ENCODE peak calls at places on chromosomes 5 and 9, in five cellular contexts. One of them, this sample, is unnamed.

GRCh38 chr5:170408189-170408588 is 19.0 kb upstream of the KCNMB1 start:
- DNase-seq in activated T-cell treated with anti-CD3 and anti-CD28 coated beads, Interleukin-2, amount 50 U/mL, for 72 hours: no peak
- DNase-seq in activated CD4-positive, CD25-positive, alpha-beta regulatory T cell: no peak
- DNase-seq in KBM-7: no peak
- DNase-seq in mesendoderm: peak
- DNase-seq in this sample: no peak

GRCh38 chr9:111271481-111272080 is 58.4 kb downstream of the OR2K2 start:
- DNase-seq in activated CD4-positive, CD25-positive, alpha-beta regulatory T cell: no peak
- DNase-seq in activated T-cell treated with anti-CD3 and anti-CD28 coated beads, Interleukin-2, amount 50 U/mL, for 72 hours: no peak
- DNase-seq in KBM-7: no peak
- DNase-seq in mesendoderm: no peak
- DNase-seq in this sample: no peak

GRCh38 chr9:101582593-101582992 is 12.2 kb downstream of the PPP3R2 start:
- DNase-seq in mesendoderm: no peak
- DNase-seq in activated T-cell treated with anti-CD3 and anti-CD28 coated beads, Interleukin-2, amount 50 U/mL, for 72 hours: no peak
- DNase-seq in KBM-7: no peak
- DNase-seq in activated CD4-positive, CD25-positive, alpha-beta regulatory T cell: no peak
- DNase-seq in this sample: no peak

GRCh38 chr5:61450880-61451279 is 118.8 kb downstream of the ZSWIM6 start:
- DNase-seq in mesendoderm: no peak
- DNase-seq in activated T-cell treated with anti-CD3 and anti-CD28 coated beads, Interleukin-2, amount 50 U/mL, for 72 hours: no peak
- DNase-seq in KBM-7: no peak
- DNase-seq in activated CD4-positive, CD25-positive, alpha-beta regulatory T cell: no peak
- DNase-seq in this sample: peak

GRCh38 chr5:125310749-125311148 is 564.3 kb upstream of the ZNF608 start:
- DNase-seq in activated CD4-positive, CD25-positive, alpha-beta regulatory T cell: no peak
- DNase-seq in KBM-7: no peak
- DNase-seq in activated T-cell treated with anti-CD3 and anti-CD28 coated beads, Interleukin-2, amount 50 U/mL, for 72 hours: no peak
- DNase-seq in mesendoderm: no peak
- DNase-seq in this sample: no peak

GRCh38 chr5:27608992-27609391 is 570.6 kb upstream of the CDH9 start:
- DNase-seq in activated T-cell treated with anti-CD3 and anti-CD28 coated beads, Interleukin-2, amount 50 U/mL, for 72 hours: no peak
- DNase-seq in KBM-7: no peak
- DNase-seq in mesendoderm: no peak
- DNase-seq in activated CD4-positive, CD25-positive, alpha-beta regulatory T cell: no peak
- DNase-seq in this sample: no peak

GRCh38 chr5:169583101-169583423 is 511 bp upstream of the SPDL1 start:
- DNase-seq in activated CD4-positive, CD25-positive, alpha-beta regulatory T cell: no peak
- DNase-seq in mesendoderm: no peak
- DNase-seq in activated T-cell treated with anti-CD3 and anti-CD28 coated beads, Interleukin-2, amount 50 U/mL, for 72 hours: no peak
- DNase-seq in KBM-7: no peak
- DNase-seq in this sample: no peak

GRCh38 chr9:130453487-130453886 is 8.7 kb downstream of the ASS1 start:
- DNase-seq in KBM-7: no peak
- DNase-seq in activated T-cell treated with anti-CD3 and anti-CD28 coated beads, Interleukin-2, amount 50 U/mL, for 72 hours: no peak
- DNase-seq in activated CD4-positive, CD25-positive, alpha-beta regulatory T cell: no peak
- DNase-seq in mesendoderm: no peak
- DNase-seq in this sample: peak

GRCh38 chr9:72733896-72734295 is 212.5 kb downstream of the TMC1 start:
- DNase-seq in activated CD4-positive, CD25-positive, alpha-beta regulatory T cell: no peak
- DNase-seq in KBM-7: no peak
- DNase-seq in mesendoderm: no peak
- DNase-seq in activated T-cell treated with anti-CD3 and anti-CD28 coated beads, Interleukin-2, amount 50 U/mL, for 72 hours: no peak
- DNase-seq in this sample: no peak

GRCh38 chr9:97600531-97601227 is 32.5 kb downstream of the TSTD2 start:
- DNase-seq in KBM-7: no peak
- DNase-seq in mesendoderm: no peak
- DNase-seq in activated CD4-positive, CD25-positive, alpha-beta regulatory T cell: no peak
- DNase-seq in activated T-cell treated with anti-CD3 and anti-CD28 coated beads, Interleukin-2, amount 50 U/mL, for 72 hours: no peak
- DNase-seq in this sample: no peak

GRCh38 chr5:98865690-98866089 is 63.1 kb downstream of the CHD1 start:
- DNase-seq in mesendoderm: no peak
- DNase-seq in KBM-7: no peak
- DNase-seq in activated T-cell treated with anti-CD3 and anti-CD28 coated beads, Interleukin-2, amount 50 U/mL, for 72 hours: no peak
- DNase-seq in activated CD4-positive, CD25-positive, alpha-beta regulatory T cell: no peak
- DNase-seq in this sample: no peak

GRCh38 chr5:177312649-177313181 is 1.0 kb upstream of the MXD3 start:
- DNase-seq in activated CD4-positive, CD25-positive, alpha-beta regulatory T cell: no peak
- DNase-seq in KBM-7: peak
- DNase-seq in activated T-cell treated with anti-CD3 and anti-CD28 coated beads, Interleukin-2, amount 50 U/mL, for 72 hours: peak
- DNase-seq in mesendoderm: peak
- DNase-seq in this sample: no peak

GRCh38 chr9:134532084-134532483 is 109.5 kb upstream of the COL5A1 start:
- DNase-seq in activated T-cell treated with anti-CD3 and anti-CD28 coated beads, Interleukin-2, amount 50 U/mL, for 72 hours: no peak
- DNase-seq in KBM-7: no peak
- DNase-seq in mesendoderm: no peak
- DNase-seq in activated CD4-positive, CD25-positive, alpha-beta regulatory T cell: no peak
- DNase-seq in this sample: no peak

GRCh38 chr5:125295405-125295872 is 549.0 kb upstream of the ZNF608 start:
- DNase-seq in activated T-cell treated with anti-CD3 and anti-CD28 coated beads, Interleukin-2, amount 50 U/mL, for 72 hours: no peak
- DNase-seq in activated CD4-positive, CD25-positive, alpha-beta regulatory T cell: no peak
- DNase-seq in mesendoderm: no peak
- DNase-seq in KBM-7: no peak
- DNase-seq in this sample: no peak

GRCh38 chr5:76457685-76458491 is 54.8 kb downstream of the IQGAP2 start:
- DNase-seq in activated CD4-positive, CD25-positive, alpha-beta regulatory T cell: no peak
- DNase-seq in KBM-7: peak
- DNase-seq in mesendoderm: peak
- DNase-seq in activated T-cell treated with anti-CD3 and anti-CD28 coated beads, Interleukin-2, amount 50 U/mL, for 72 hours: no peak
- DNase-seq in this sample: no peak

GRCh38 chr9:87494970-87495471 is 2.6 kb upstream of the DAPK1 start:
- DNase-seq in KBM-7: peak
- DNase-seq in mesendoderm: no peak
- DNase-seq in activated CD4-positive, CD25-positive, alpha-beta regulatory T cell: no peak
- DNase-seq in activated T-cell treated with anti-CD3 and anti-CD28 coated beads, Interleukin-2, amount 50 U/mL, for 72 hours: no peak
- DNase-seq in this sample: no peak

GRCh38 chr9:89880721-89881120 is 275.9 kb downstream of the GADD45G start:
- DNase-seq in activated T-cell treated with anti-CD3 and anti-CD28 coated beads, Interleukin-2, amount 50 U/mL, for 72 hours: no peak
- DNase-seq in mesendoderm: no peak
- DNase-seq in activated CD4-positive, CD25-positive, alpha-beta regulatory T cell: no peak
- DNase-seq in KBM-7: no peak
- DNase-seq in this sample: no peak

GRCh38 chr5:93626801-93627200 is 43.8 kb downstream of the NR2F1 start:
- DNase-seq in KBM-7: no peak
- DNase-seq in activated T-cell treated with anti-CD3 and anti-CD28 coated beads, Interleukin-2, amount 50 U/mL, for 72 hours: no peak
- DNase-seq in mesendoderm: no peak
- DNase-seq in activated CD4-positive, CD25-positive, alpha-beta regulatory T cell: no peak
- DNase-seq in this sample: no peak

GRCh38 chr5:34970552-34970951 is 41.2 kb downstream of the DNAJC21 start:
- DNase-seq in activated CD4-positive, CD25-positive, alpha-beta regulatory T cell: no peak
- DNase-seq in activated T-cell treated with anti-CD3 and anti-CD28 coated beads, Interleukin-2, amount 50 U/mL, for 72 hours: no peak
- DNase-seq in KBM-7: no peak
- DNase-seq in mesendoderm: no peak
- DNase-seq in this sample: no peak

GRCh38 chr5:169742773-169743296 is 105.8 kb downstream of the DOCK2 start:
- DNase-seq in activated T-cell treated with anti-CD3 and anti-CD28 coated beads, Interleukin-2, amount 50 U/mL, for 72 hours: no peak
- DNase-seq in mesendoderm: no peak
- DNase-seq in activated CD4-positive, CD25-positive, alpha-beta regulatory T cell: no peak
- DNase-seq in KBM-7: no peak
- DNase-seq in this sample: no peak

GRCh38 chr5:92265804-92266203 is 882.7 kb upstream of the ARRDC3 start:
- DNase-seq in mesendoderm: no peak
- DNase-seq in activated CD4-positive, CD25-positive, alpha-beta regulatory T cell: no peak
- DNase-seq in KBM-7: no peak
- DNase-seq in activated T-cell treated with anti-CD3 and anti-CD28 coated beads, Interleukin-2, amount 50 U/mL, for 72 hours: no peak
- DNase-seq in this sample: no peak

GRCh38 chr5:148842161-148842560 is 15.8 kb downstream of the ADRB2 start:
- DNase-seq in KBM-7: no peak
- DNase-seq in activated CD4-positive, CD25-positive, alpha-beta regulatory T cell: no peak
- DNase-seq in mesendoderm: no peak
- DNase-seq in activated T-cell treated with anti-CD3 and anti-CD28 coated beads, Interleukin-2, amount 50 U/mL, for 72 hours: no peak
- DNase-seq in this sample: no peak

GRCh38 chr5:82593481-82593880 is 315.3 kb upstream of the RPS23 start:
- DNase-seq in activated CD4-positive, CD25-positive, alpha-beta regulatory T cell: no peak
- DNase-seq in KBM-7: no peak
- DNase-seq in mesendoderm: no peak
- DNase-seq in activated T-cell treated with anti-CD3 and anti-CD28 coated beads, Interleukin-2, amount 50 U/mL, for 72 hours: no peak
- DNase-seq in this sample: no peak

GRCh38 chr9:89872426-89872912 is 267.7 kb downstream of the GADD45G start:
- DNase-seq in activated T-cell treated with anti-CD3 and anti-CD28 coated beads, Interleukin-2, amount 50 U/mL, for 72 hours: no peak
- DNase-seq in KBM-7: no peak
- DNase-seq in activated CD4-positive, CD25-positive, alpha-beta regulatory T cell: no peak
- DNase-seq in mesendoderm: no peak
- DNase-seq in this sample: no peak

GRCh38 chr9:96186601-96187011 is 115.4 kb downstream of the HSD17B3 start:
- DNase-seq in activated CD4-positive, CD25-positive, alpha-beta regulatory T cell: no peak
- DNase-seq in activated T-cell treated with anti-CD3 and anti-CD28 coated beads, Interleukin-2, amount 50 U/mL, for 72 hours: no peak
- DNase-seq in KBM-7: no peak
- DNase-seq in mesendoderm: peak
- DNase-seq in this sample: no peak

GRCh38 chr5:145345883-145346282 is 489.3 kb downstream of the PRELID2 start:
- DNase-seq in activated CD4-positive, CD25-positive, alpha-beta regulatory T cell: no peak
- DNase-seq in mesendoderm: no peak
- DNase-seq in KBM-7: no peak
- DNase-seq in activated T-cell treated with anti-CD3 and anti-CD28 coated beads, Interleukin-2, amount 50 U/mL, for 72 hours: no peak
- DNase-seq in this sample: no peak

GRCh38 chr9:81410201-81410600 is 279.1 kb downstream of the TLE1 start:
- DNase-seq in activated CD4-positive, CD25-positive, alpha-beta regulatory T cell: no peak
- DNase-seq in KBM-7: no peak
- DNase-seq in mesendoderm: no peak
- DNase-seq in activated T-cell treated with anti-CD3 and anti-CD28 coated beads, Interleukin-2, amount 50 U/mL, for 72 hours: no peak
- DNase-seq in this sample: no peak

GRCh38 chr5:37043693-37044092 is 167.1 kb downstream of the NIPBL start:
- DNase-seq in activated T-cell treated with anti-CD3 and anti-CD28 coated beads, Interleukin-2, amount 50 U/mL, for 72 hours: no peak
- DNase-seq in KBM-7: no peak
- DNase-seq in mesendoderm: peak
- DNase-seq in activated CD4-positive, CD25-positive, alpha-beta regulatory T cell: no peak
- DNase-seq in this sample: no peak

GRCh38 chr9:98373622-98374021 is 118.2 kb upstream of the TBC1D2 start:
- DNase-seq in activated CD4-positive, CD25-positive, alpha-beta regulatory T cell: no peak
- DNase-seq in KBM-7: no peak
- DNase-seq in activated T-cell treated with anti-CD3 and anti-CD28 coated beads, Interleukin-2, amount 50 U/mL, for 72 hours: no peak
- DNase-seq in mesendoderm: no peak
- DNase-seq in this sample: no peak

GRCh38 chr9:86807577-86807976 is 139.7 kb downstream of the GAS1 start:
- DNase-seq in KBM-7: no peak
- DNase-seq in mesendoderm: peak
- DNase-seq in activated T-cell treated with anti-CD3 and anti-CD28 coated beads, Interleukin-2, amount 50 U/mL, for 72 hours: no peak
- DNase-seq in activated CD4-positive, CD25-positive, alpha-beta regulatory T cell: no peak
- DNase-seq in this sample: no peak

GRCh38 chr9:78539188-78539587 is 242.3 kb downstream of the PSAT1 start:
- DNase-seq in activated T-cell treated with anti-CD3 and anti-CD28 coated beads, Interleukin-2, amount 50 U/mL, for 72 hours: no peak
- DNase-seq in KBM-7: no peak
- DNase-seq in mesendoderm: no peak
- DNase-seq in activated CD4-positive, CD25-positive, alpha-beta regulatory T cell: no peak
- DNase-seq in this sample: no peak

GRCh38 chr5:93330506-93330905 is 250.5 kb downstream of the NR2F1-AS1 start:
- DNase-seq in mesendoderm: no peak
- DNase-seq in activated T-cell treated with anti-CD3 and anti-CD28 coated beads, Interleukin-2, amount 50 U/mL, for 72 hours: no peak
- DNase-seq in activated CD4-positive, CD25-positive, alpha-beta regulatory T cell: no peak
- DNase-seq in KBM-7: no peak
- DNase-seq in this sample: no peak

GRCh38 chr5:92904021-92904420 is 677.0 kb downstream of the NR2F1-AS1 start:
- DNase-seq in mesendoderm: no peak
- DNase-seq in KBM-7: no peak
- DNase-seq in activated T-cell treated with anti-CD3 and anti-CD28 coated beads, Interleukin-2, amount 50 U/mL, for 72 hours: no peak
- DNase-seq in activated CD4-positive, CD25-positive, alpha-beta regulatory T cell: no peak
- DNase-seq in this sample: no peak